ENCODE peak calls at places on chromosome 9, in six cellular contexts. U, V, C, K, D and Q are unnamed samples.
A peak's percentile ranks its signal among the peaks of the same experiment; 100 is the strongest.

GRCh38 chr9:134177624-134178393 is 13.4 kb upstream of the RNU6ATAC start:
- DNase-seq in U (no peak), V (no peak), C (no peak), K (no peak), D (peak; percentile 15), Q (no peak)

GRCh38 chr9:16884373-16884772 is 13.9 kb upstream of the BNC2 start:
- DNase-seq in U (no peak), V (no peak), C (no peak), K (no peak), D (no peak), Q (no peak)

GRCh38 chr9:109579191-109579948 is 81.3 kb upstream of the PTPN3 start:
- DNase-seq in U (no peak), V (no peak), C (no peak), K (no peak), D (no peak), Q (no peak)

GRCh38 chr9:37197158-37198033 is 77.0 kb downstream of the ZCCHC7 start:
- DNase-seq in U (no peak), V (no peak), C (peak; percentile 63), K (no peak), D (no peak), Q (no peak)

GRCh38 chr9:26723486-26723885 is 169.1 kb downstream of the CAAP1 start:
- DNase-seq in U (no peak), V (peak; percentile 47), C (no peak), K (no peak), D (peak; percentile 16), Q (no peak)

GRCh38 chr9:131817627-131818026 is 77.8 kb upstream of the RAPGEF1 start:
- DNase-seq in U (no peak), V (no peak), C (peak; percentile 99), K (no peak), D (no peak), Q (no peak)

GRCh38 chr9:3237121-3237520 is 288.7 kb downstream of the RFX3 start:
- DNase-seq in U (no peak), V (no peak), C (no peak), K (no peak), D (no peak), Q (no peak)

GRCh38 chr9:116112236-116112635 is 41.4 kb upstream of the PAPPA start:
- DNase-seq in U (no peak), V (no peak), C (no peak), K (no peak), D (no peak), Q (no peak)

GRCh38 chr9:100427366-100428263 is 672 bp downstream of the MSANTD3 start:
- DNase-seq in U (peak; percentile 57), V (peak; percentile 44), C (peak; percentile 47), K (peak; percentile 44), D (peak; percentile 67), Q (peak; percentile 31)

GRCh38 chr9:111001471-111001870 is 36.8 kb downstream of the LPAR1 start:
- DNase-seq in U (no peak), V (no peak), C (no peak), K (no peak), D (no peak), Q (no peak)

GRCh38 chr9:4371108-4371507 is 71.2 kb upstream of the GLIS3 start:
- DNase-seq in U (no peak), V (no peak), C (no peak), K (no peak), D (no peak), Q (no peak)

GRCh38 chr9:133763272-133764183 is 25.4 kb upstream of the SARDH start:
- DNase-seq in U (no peak), V (no peak), C (no peak), K (no peak), D (no peak), Q (no peak)

GRCh38 chr9:130940693-130941576 is 1.9 kb upstream of the FIBCD1 start:
- DNase-seq in U (peak; percentile 51), V (peak; percentile 95), C (peak; percentile 84), K (peak; percentile 53), D (peak; percentile 63), Q (peak; percentile 45)

GRCh38 chr9:109910616-109911568 is 130.9 kb downstream of the PALM2AKAP2 start:
- DNase-seq in U (no peak), V (no peak), C (no peak), K (no peak), D (no peak), Q (peak; percentile 48)

GRCh38 chr9:3954228-3954949 is 345.5 kb downstream of the GLIS3 start:
- DNase-seq in U (no peak), V (no peak), C (no peak), K (no peak), D (no peak), Q (no peak)

GRCh38 chr9:38295751-38296150 is 96.8 kb upstream of the ALDH1B1 start:
- DNase-seq in U (no peak), V (no peak), C (no peak), K (no peak), D (no peak), Q (no peak)

GRCh38 chr9:16611001-16611400 is 259.5 kb downstream of the BNC2 start:
- DNase-seq in U (no peak), V (no peak), C (no peak), K (no peak), D (no peak), Q (no peak)

GRCh38 chr9:89346703-89347102 is 28.4 kb downstream of the SECISBP2 start:
- DNase-seq in U (no peak), V (no peak), C (no peak), K (no peak), D (no peak), Q (no peak)

GRCh38 chr9:28782630-28783029 is 1209.3 kb upstream of the C9orf72 start:
- DNase-seq in U (no peak), V (no peak), C (no peak), K (no peak), D (no peak), Q (no peak)

GRCh38 chr9:114003756-114004155 is 74.3 kb downstream of the AMBP start:
- DNase-seq in U (no peak), V (no peak), C (peak; percentile 83), K (no peak), D (no peak), Q (no peak)

GRCh38 chr9:136791466-136792276 is 527 bp downstream of the TMEM141 start:
- DNase-seq in U (peak; percentile 40), V (peak; percentile 93), C (peak; percentile 69), K (peak; percentile 74), D (peak; percentile 63), Q (peak; percentile 49)

GRCh38 chr9:19408693-19409405 is at the start of gene ACER2:
- DNase-seq in U (peak; percentile 94), V (peak; percentile 93), C (peak; percentile 74), K (peak; percentile 97), D (peak; percentile 95), Q (peak; percentile 96)

GRCh38 chr9:98017306-98017705 is 34.2 kb downstream of the ANP32B start:
- DNase-seq in U (no peak), V (no peak), C (no peak), K (no peak), D (no peak), Q (no peak)

GRCh38 chr9:129432671-129433154 is 188.2 kb downstream of the C9orf50 start:
- DNase-seq in U (no peak), V (no peak), C (peak; percentile 77), K (no peak), D (no peak), Q (no peak)

GRCh38 chr9:7656648-7657047 is 142.9 kb downstream of the DMAC1 start:
- DNase-seq in U (no peak), V (no peak), C (peak; percentile 1), K (no peak), D (no peak), Q (no peak)

GRCh38 chr9:72539824-72540347 is 18.5 kb downstream of the TMC1 start:
- DNase-seq in U (no peak), V (peak; percentile 31), C (peak; percentile 9), K (no peak), D (no peak), Q (no peak)

GRCh38 chr9:126494264-126494663 is 119.5 kb upstream of the LMX1B start:
- DNase-seq in U (no peak), V (no peak), C (peak; percentile 2), K (no peak), D (no peak), Q (no peak)

GRCh38 chr9:87665516-87665915 is 60.4 kb upstream of the CTSL start:
- DNase-seq in U (no peak), V (no peak), C (no peak), K (no peak), D (no peak), Q (no peak)

GRCh38 chr9:6715755-6716643 is 41.8 kb upstream of the KDM4C start:
- DNase-seq in U (peak; percentile 23), V (no peak), C (peak; percentile 81), K (peak; percentile 65), D (peak; percentile 79), Q (peak; percentile 70)

GRCh38 chr9:121640076-121640475 is 11.4 kb upstream of the DAB2IP start:
- DNase-seq in U (no peak), V (peak; percentile 58), C (no peak), K (peak; percentile 8), D (peak; percentile 76), Q (peak; percentile 73)

GRCh38 chr9:99181621-99182020 is 40.1 kb downstream of the ALG2 start:
- DNase-seq in U (no peak), V (no peak), C (no peak), K (peak; percentile 17), D (no peak), Q (no peak)

GRCh38 chr9:12640021-12640587 is 53.1 kb upstream of the TYRP1 start:
- DNase-seq in U (no peak), V (peak; percentile 72), C (peak; percentile 59), K (no peak), D (no peak), Q (no peak)

GRCh38 chr9:98457696-98458370 is 202.4 kb upstream of the TBC1D2 start:
- DNase-seq in U (no peak), V (no peak), C (no peak), K (no peak), D (no peak), Q (no peak)

GRCh38 chr9:107286057-107286456 is 3.0 kb downstream of the RAD23B start:
- DNase-seq in U (no peak), V (no peak), C (no peak), K (no peak), D (no peak), Q (no peak)